ENCODE peak calls at places on chromosome 2, in four cellular contexts. One of them, this sample, is unnamed.

GRCh38 chr2:121309801-121310200 is 24.8 kb upstream of the TFCP2L1 start:
- DNase-seq in COR-L47: no peak
- DNase-seq in coronary artery: no peak
- DNase-seq in activated naive CD8-positive, alpha-beta T cell treated with anti-CD3 and anti-CD28 coated beads for 36 hours: no peak
- DNase-seq in this sample: no peak

GRCh38 chr2:30405266-30405592 is 41.8 kb upstream of the LCLAT1 start:
- DNase-seq in COR-L47: no peak
- DNase-seq in coronary artery: no peak
- DNase-seq in activated naive CD8-positive, alpha-beta T cell treated with anti-CD3 and anti-CD28 coated beads for 36 hours: no peak
- DNase-seq in this sample: no peak

GRCh38 chr2:16394072-16394985 is 271.3 kb downstream of the CYRIA start:
- DNase-seq in COR-L47: no peak
- DNase-seq in coronary artery: no peak
- DNase-seq in activated naive CD8-positive, alpha-beta T cell treated with anti-CD3 and anti-CD28 coated beads for 36 hours: no peak
- DNase-seq in this sample: no peak

GRCh38 chr2:169119117-169119770 is 49.9 kb downstream of the DHRS9 start:
- DNase-seq in COR-L47: no peak
- DNase-seq in coronary artery: no peak
- DNase-seq in activated naive CD8-positive, alpha-beta T cell treated with anti-CD3 and anti-CD28 coated beads for 36 hours: no peak
- DNase-seq in this sample: no peak

GRCh38 chr2:199457147-199458016 is at the start of gene SATB2:
- DNase-seq in COR-L47: peak; percentile 33
- DNase-seq in coronary artery: no peak
- DNase-seq in activated naive CD8-positive, alpha-beta T cell treated with anti-CD3 and anti-CD28 coated beads for 36 hours: peak; percentile 52
- DNase-seq in this sample: no peak

GRCh38 chr2:24919100-24919976 is 699 bp downstream of the ADCY3 start:
- DNase-seq in COR-L47: no peak
- DNase-seq in coronary artery: no peak
- DNase-seq in activated naive CD8-positive, alpha-beta T cell treated with anti-CD3 and anti-CD28 coated beads for 36 hours: peak; percentile 75
- DNase-seq in this sample: no peak

GRCh38 chr2:165475270-165476004 is 5.9 kb downstream of the CSRNP3 start:
- DNase-seq in COR-L47: no peak
- DNase-seq in coronary artery: no peak
- DNase-seq in activated naive CD8-positive, alpha-beta T cell treated with anti-CD3 and anti-CD28 coated beads for 36 hours: no peak
- DNase-seq in this sample: no peak

GRCh38 chr2:54931473-54931872 is 118.8 kb downstream of the RTN4 start:
- DNase-seq in COR-L47: no peak
- DNase-seq in coronary artery: no peak
- DNase-seq in activated naive CD8-positive, alpha-beta T cell treated with anti-CD3 and anti-CD28 coated beads for 36 hours: no peak
- DNase-seq in this sample: no peak

GRCh38 chr2:236257575-236257974 is 6.6 kb downstream of the ASB18 start:
- DNase-seq in COR-L47: no peak
- DNase-seq in coronary artery: no peak
- DNase-seq in activated naive CD8-positive, alpha-beta T cell treated with anti-CD3 and anti-CD28 coated beads for 36 hours: no peak
- DNase-seq in this sample: no peak

GRCh38 chr2:174729797-174730529 is 34.3 kb downstream of the CHRNA1 start:
- DNase-seq in COR-L47: no peak
- DNase-seq in coronary artery: no peak
- DNase-seq in activated naive CD8-positive, alpha-beta T cell treated with anti-CD3 and anti-CD28 coated beads for 36 hours: peak; percentile 77
- DNase-seq in this sample: no peak

This sample was measured in GM12878.